ENCODE peak calls at places on chromosomes 16 and 17, in five cellular contexts. E, L, M, B and A are unnamed samples.
A peak's percentile ranks its signal among the peaks of the same experiment; 100 is the strongest.

GRCh38 chr17:19238167-19238505 is 970 bp downstream of the EPN2 start:
- DNase-seq in E (peak; percentile 36), B (no peak), M (peak; percentile 33), L (no peak), A (peak; percentile 34)

GRCh38 chr17:19329136-19329535 is 33.4 kb downstream of the B9D1 start:
- DNase-seq in B (no peak), M (no peak), E (no peak), L (no peak), A (no peak)

GRCh38 chr17:17151541-17151940 is 54.6 kb downstream of the PLD6 start:
- DNase-seq in B (peak; percentile 53), L (no peak), M (no peak), E (no peak), A (no peak)

GRCh38 chr17:67098022-67098421 is 53.7 kb downstream of the CACNG1 start:
- DNase-seq in L (no peak), M (no peak), E (no peak), B (no peak), A (no peak)

GRCh38 chr17:901964-902363 is 77.6 kb downstream of the NXN start:
- DNase-seq in L (no peak), E (no peak), M (no peak), B (no peak), A (no peak)

GRCh38 chr17:66373079-66373478 is 70.7 kb downstream of the PRKCA start:
- DNase-seq in E (no peak), M (no peak), L (no peak), B (no peak), A (no peak)

GRCh38 chr16:49513040-49513439 is 139.4 kb downstream of the C16orf78 start:
- DNase-seq in L (no peak), M (no peak), B (no peak), E (no peak), A (no peak)

GRCh38 chr17:82418001-82418986 is at the start of the genes HEXD and OGFOD3:
- DNase-seq in E (peak; percentile 79), B (peak; percentile 75), M (peak; percentile 83), L (peak; percentile 89), A (peak; percentile 91)

GRCh38 chr17:37239690-37240344 is 136.0 kb upstream of the C17orf78 start:
- DNase-seq in E (no peak), M (no peak), B (peak; percentile 54), L (no peak), A (no peak)

GRCh38 chr17:17370711-17371110 is 67.5 kb downstream of the NT5M start:
- DNase-seq in E (no peak), L (no peak), B (no peak), M (no peak), A (no peak)

GRCh38 chr16:78584991-78585390 is 485.5 kb downstream of the WWOX start:
- DNase-seq in L (no peak), M (no peak), B (no peak), E (no peak), A (no peak)

GRCh38 chr16:85113913-85114312 is 1.6 kb upstream of the CIBAR2 start:
- DNase-seq in L (no peak), E (no peak), B (no peak), M (no peak), A (no peak)

GRCh38 chr16:85112364-85112763 is at the start of gene CIBAR2:
- DNase-seq in M (no peak), E (no peak), B (no peak), L (no peak), A (no peak)

GRCh38 chr16:85113168-85113733 is 979 bp upstream of the CIBAR2 start:
- DNase-seq in B (no peak), E (no peak), L (no peak), M (no peak), A (no peak)

GRCh38 chr16:85117418-85117817 is 5.1 kb upstream of the CIBAR2 start:
- DNase-seq in B (no peak), L (no peak), E (no peak), M (no peak), A (no peak)

DNA sequence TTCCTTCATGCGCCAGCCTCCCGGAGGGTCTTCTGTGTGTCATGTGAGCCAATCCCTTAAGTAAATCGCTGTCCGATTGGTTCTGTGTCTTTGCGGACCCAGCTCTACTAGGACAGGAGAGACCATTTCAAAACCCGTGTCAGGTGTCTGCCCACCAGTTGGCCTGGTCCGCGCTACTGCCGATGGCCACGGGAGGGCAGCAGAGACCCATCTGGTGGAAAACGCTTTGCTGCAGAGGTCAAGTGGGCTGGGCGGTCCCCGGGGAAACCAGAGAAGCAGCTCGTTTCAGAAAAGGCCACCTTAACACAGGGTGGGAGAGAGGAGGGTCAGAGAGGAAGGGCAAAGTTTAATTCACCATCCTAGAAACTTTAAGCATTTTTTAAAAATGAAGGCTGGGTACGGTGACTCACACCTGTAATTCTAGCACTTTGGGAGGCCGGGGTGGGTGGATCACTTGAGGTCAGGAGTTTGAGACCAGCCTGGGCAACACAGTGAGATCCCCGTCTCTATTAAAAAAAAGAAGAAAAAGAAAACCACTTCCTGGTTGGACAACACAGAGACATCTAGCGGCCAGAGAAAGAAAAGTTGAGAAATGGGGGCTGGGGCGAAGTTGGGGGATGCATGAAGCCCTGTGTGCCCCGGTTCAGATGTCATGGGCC is 2.8 kb upstream of the CIBAR2 start:
- DNase-seq in B (peak; percentile 71), E (peak; percentile 89), L (peak; percentile 94), M (peak; percentile 87), A (peak; percentile 67)
- TF ChIP-seq CTCF in B (peak; percentile 98), E (peak; percentile 95), L (peak; percentile 96), M (peak; percentile 98), A (peak; percentile 97)

DNA sequence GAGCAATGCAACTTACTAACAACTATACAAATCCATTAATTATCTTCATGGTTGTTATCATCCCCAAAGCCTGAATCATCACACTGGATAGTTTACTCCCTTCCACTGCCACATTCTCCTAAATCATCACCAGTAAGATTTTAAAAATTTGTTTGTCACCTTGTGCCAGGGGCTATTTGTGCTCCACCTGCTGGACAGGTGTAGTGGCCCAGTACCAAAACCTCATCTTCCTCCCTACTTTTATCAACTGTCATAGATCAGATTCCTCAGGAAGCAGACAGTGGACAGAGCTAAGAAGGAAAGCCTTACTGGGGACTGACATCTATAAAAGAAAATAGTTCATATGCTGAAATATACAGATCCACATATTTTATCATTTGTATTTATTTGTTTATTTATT is 280.4 kb downstream of the CDH11 start:
- DNase-seq in L (no peak), M (no peak), E (no peak), B (no peak), A (no peak)
- TF ChIP-seq CTCF in L (no peak), M (no peak), E (no peak), B (no peak), A (no peak)

GRCh38 chr16:65061935-65062334 is 59.9 kb downstream of the CDH11 start:
- DNase-seq in E (no peak), L (no peak), M (no peak), B (no peak), A (no peak)

GRCh38 chr16:65061263-65061662 is 60.6 kb downstream of the CDH11 start:
- DNase-seq in E (no peak), B (no peak), M (no peak), L (no peak), A (no peak)

GRCh38 chr16:65065031-65065430 is 56.8 kb downstream of the CDH11 start:
- DNase-seq in L (no peak), M (no peak), E (no peak), B (no peak), A (no peak)

GRCh38 chr16:65064131-65064530 is 57.7 kb downstream of the CDH11 start:
- DNase-seq in E (no peak), B (no peak), M (no peak), L (no peak), A (no peak)

DNA sequence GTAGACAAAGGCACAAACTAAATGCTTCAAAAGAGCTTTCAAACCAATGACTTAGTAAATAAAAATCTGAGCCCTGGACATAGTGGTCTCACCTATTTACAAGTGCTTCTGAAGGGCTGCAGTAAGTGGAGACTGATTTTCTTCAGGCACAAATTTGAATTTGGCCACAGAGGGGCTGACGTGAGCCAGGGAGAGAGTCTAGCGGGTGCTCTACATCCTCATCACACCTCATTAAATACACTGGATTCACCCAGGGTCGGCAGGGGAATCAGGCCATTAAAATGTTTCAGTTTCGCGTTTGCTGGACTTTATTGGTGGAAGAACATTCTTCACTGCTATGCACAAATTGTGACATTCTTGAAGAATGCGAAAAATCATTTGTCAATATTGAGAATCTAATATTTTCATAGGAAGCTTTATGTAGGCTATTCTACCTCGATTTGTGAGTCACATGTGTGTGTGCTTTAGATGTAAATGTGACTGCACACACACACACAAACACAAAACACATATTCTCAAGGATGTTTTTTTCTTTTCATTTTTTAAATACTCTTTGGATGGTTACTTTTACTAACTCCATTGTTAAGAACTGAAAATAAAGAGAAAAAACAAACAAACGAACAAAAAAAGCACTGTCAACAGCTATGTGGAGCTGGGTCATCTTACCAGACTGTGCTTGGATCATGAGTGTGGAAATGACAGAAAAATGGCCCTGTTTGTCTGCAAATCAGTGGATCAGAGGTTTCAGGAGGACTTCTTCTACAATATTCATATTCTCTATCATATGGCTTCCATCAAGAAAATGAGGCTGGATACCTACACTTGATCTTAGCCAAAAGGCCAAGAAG is 58.9 kb downstream of the CDH11 start:
- DNase-seq in E (no peak), M (no peak), B (no peak), L (no peak), A (no peak)
- TF ChIP-seq CTCF in E (no peak), M (no peak), B (no peak), L (no peak), A (no peak)

GRCh38 chr16:23348579-23349469 is 46.7 kb downstream of the SCNN1B start:
- DNase-seq in E (no peak), L (no peak), M (no peak), B (no peak), A (no peak)
- TF ChIP-seq CTCF in E (no peak), L (no peak), M (no peak), B (peak; percentile 13), A (no peak)

GRCh38 chr17:4782652-4783051 is 3.5 kb downstream of the VMO1 start:
- DNase-seq in B (no peak), E (no peak), M (no peak), L (no peak), A (no peak)
- TF ChIP-seq CTCF in B (no peak), E (no peak), M (no peak), L (no peak), A (no peak)